ENCODE peak calls at places on chromosomes 5 and 9, in four cellular contexts. One of them, this sample, is unnamed.

GRCh38 chr9:137339606-137340462 is 37.8 kb upstream of the NRARP start:
- DNase-seq in neuronal stem cell: no peak
- DNase-seq in H9: no peak
- DNase-seq in IMR-90: peak; percentile 34
- DNase-seq in this sample: no peak

GRCh38 chr5:125065736-125066135 is 319.3 kb upstream of the ZNF608 start:
- DNase-seq in H9: no peak
- DNase-seq in IMR-90: no peak
- DNase-seq in neuronal stem cell: no peak
- DNase-seq in this sample: no peak

GRCh38 chr5:102450313-102450990 is 48.3 kb downstream of the SLCO6A1 start:
- DNase-seq in IMR-90: no peak
- DNase-seq in H9: peak; percentile 53
- DNase-seq in neuronal stem cell: no peak
- DNase-seq in this sample: peak; percentile 4

GRCh38 chr5:41809128-41809527 is 61.1 kb downstream of the OXCT1 start:
- DNase-seq in H9: no peak
- DNase-seq in neuronal stem cell: no peak
- DNase-seq in IMR-90: no peak
- DNase-seq in this sample: peak; percentile 12

GRCh38 chr5:131634666-131634995 is 398 bp downstream of the RAPGEF6 start:
- DNase-seq in H9: peak; percentile 87
- DNase-seq in neuronal stem cell: peak; percentile 67
- DNase-seq in IMR-90: peak; percentile 46
- DNase-seq in this sample: peak; percentile 77

GRCh38 chr9:89564257-89564878 is 40.4 kb upstream of the GADD45G start:
- DNase-seq in neuronal stem cell: peak; percentile 5
- DNase-seq in IMR-90: no peak
- DNase-seq in H9: peak; percentile 86
- DNase-seq in this sample: no peak

GRCh38 chr5:1003296-1003937 is 5.2 kb upstream of the NKD2 start:
- DNase-seq in IMR-90: no peak
- DNase-seq in neuronal stem cell: no peak
- DNase-seq in H9: no peak
- DNase-seq in this sample: no peak

GRCh38 chr5:174436805-174437204 is 287.6 kb upstream of the MSX2 start:
- DNase-seq in IMR-90: no peak
- DNase-seq in H9: no peak
- DNase-seq in neuronal stem cell: no peak
- DNase-seq in this sample: no peak

GRCh38 chr5:159385529-159385928 is 55.2 kb upstream of the IL12B start:
- DNase-seq in IMR-90: no peak
- DNase-seq in H9: no peak
- DNase-seq in neuronal stem cell: no peak
- DNase-seq in this sample: no peak

GRCh38 chr5:16922430-16922829 is 13.7 kb downstream of the MYO10 start:
- DNase-seq in neuronal stem cell: no peak
- DNase-seq in IMR-90: no peak
- DNase-seq in H9: no peak
- DNase-seq in this sample: no peak

GRCh38 chr5:61969347-61969746 is 336.7 kb upstream of the KIF2A start:
- DNase-seq in IMR-90: no peak
- DNase-seq in H9: no peak
- DNase-seq in neuronal stem cell: no peak
- DNase-seq in this sample: peak; percentile 20

DNA sequence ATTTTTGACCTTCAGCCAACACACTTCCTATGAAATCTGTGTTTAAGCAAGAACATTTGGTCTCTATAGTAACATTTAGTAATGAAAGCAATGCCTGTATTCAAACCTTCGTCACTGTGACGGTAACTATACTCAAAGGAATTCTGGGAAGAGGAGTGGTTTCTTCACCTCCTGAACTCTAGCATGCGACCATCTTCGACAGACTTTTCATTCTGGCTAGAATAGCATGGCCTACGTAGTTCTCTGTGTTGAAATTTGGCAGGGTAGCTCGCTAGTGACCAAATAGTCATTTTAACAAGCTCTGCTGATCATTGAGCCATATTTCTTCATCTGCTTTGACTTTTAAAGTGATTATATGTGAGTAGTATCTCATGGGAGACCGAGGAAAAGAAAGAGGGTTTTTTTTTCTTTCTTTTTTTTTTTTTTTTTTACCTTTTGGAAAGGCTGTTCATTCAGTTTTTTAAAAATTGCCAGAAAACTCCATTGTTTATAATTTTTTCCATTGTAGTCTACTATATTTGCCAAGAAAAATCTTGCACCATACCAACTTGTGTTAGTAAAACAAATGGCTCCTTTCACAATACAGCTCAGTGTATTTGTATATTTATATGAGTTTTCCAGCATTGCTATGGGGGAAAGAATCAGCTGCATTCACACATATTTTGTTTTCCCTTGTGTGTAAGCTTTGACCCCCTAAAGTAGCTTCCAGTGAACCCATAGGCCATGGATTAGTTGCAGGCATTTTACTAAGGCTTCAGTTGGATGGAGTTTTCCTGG is 166.8 kb downstream of the NNT start:
- DNase-seq in H9: no peak
- DNase-seq in neuronal stem cell: no peak
- DNase-seq in IMR-90: peak; percentile 91
- DNase-seq in this sample: peak; percentile 46
- H2AFZ ChIP-seq in H9: no peak overlapping the region
- H2AFZ ChIP-seq in neuronal stem cell: peak overlapping the region; percentile 13
- H2AFZ ChIP-seq in IMR-90: peak overlapping the region; percentile 39
- H2AFZ ChIP-seq in this sample: no peak overlapping the region

GRCh38 chr9:87212563-87213154 is 265.4 kb upstream of the GAS1 start:
- DNase-seq in IMR-90: peak; percentile 39
- DNase-seq in H9: peak; percentile 36
- DNase-seq in neuronal stem cell: no peak
- DNase-seq in this sample: peak; percentile 24
- H3K4ac ChIP-seq in IMR-90: no peak overlapping the region
- H3K4ac ChIP-seq in H9: no peak overlapping the region
- H3K4ac ChIP-seq in neuronal stem cell: no peak overlapping the region
- H3K4ac ChIP-seq in this sample: no peak overlapping the region

GRCh38 chr5:180598316-180598701 is 7.0 kb upstream of the SCGB3A1 start:
- DNase-seq in neuronal stem cell: no peak
- DNase-seq in IMR-90: no peak
- DNase-seq in H9: peak; percentile 26
- DNase-seq in this sample: no peak

GRCh38 chr5:180599981-180600553 is 8.8 kb upstream of the SCGB3A1 start:
- DNase-seq in neuronal stem cell: no peak
- DNase-seq in H9: peak; percentile 25
- DNase-seq in IMR-90: no peak
- DNase-seq in this sample: no peak

GRCh38 chr5:180600554-180601041 is 9.3 kb upstream of the SCGB3A1 start:
- DNase-seq in IMR-90: no peak
- DNase-seq in H9: peak; percentile 27
- DNase-seq in neuronal stem cell: no peak
- DNase-seq in this sample: no peak

GRCh38 chr5:180598797-180599589 is 7.7 kb upstream of the SCGB3A1 start:
- DNase-seq in neuronal stem cell: no peak
- DNase-seq in IMR-90: no peak
- DNase-seq in H9: no peak
- DNase-seq in this sample: no peak

GRCh38 chr5:180599590-180599914 is 8.3 kb upstream of the SCGB3A1 start:
- DNase-seq in neuronal stem cell: no peak
- DNase-seq in IMR-90: no peak
- DNase-seq in H9: no peak
- DNase-seq in this sample: no peak
- H3K4me2 ChIP-seq in neuronal stem cell: no peak overlapping the region
- H3K4me2 ChIP-seq in IMR-90: no peak overlapping the region
- H3K4me2 ChIP-seq in H9: no peak overlapping the region
- H3K4me2 ChIP-seq in this sample: no peak overlapping the region

DNA sequence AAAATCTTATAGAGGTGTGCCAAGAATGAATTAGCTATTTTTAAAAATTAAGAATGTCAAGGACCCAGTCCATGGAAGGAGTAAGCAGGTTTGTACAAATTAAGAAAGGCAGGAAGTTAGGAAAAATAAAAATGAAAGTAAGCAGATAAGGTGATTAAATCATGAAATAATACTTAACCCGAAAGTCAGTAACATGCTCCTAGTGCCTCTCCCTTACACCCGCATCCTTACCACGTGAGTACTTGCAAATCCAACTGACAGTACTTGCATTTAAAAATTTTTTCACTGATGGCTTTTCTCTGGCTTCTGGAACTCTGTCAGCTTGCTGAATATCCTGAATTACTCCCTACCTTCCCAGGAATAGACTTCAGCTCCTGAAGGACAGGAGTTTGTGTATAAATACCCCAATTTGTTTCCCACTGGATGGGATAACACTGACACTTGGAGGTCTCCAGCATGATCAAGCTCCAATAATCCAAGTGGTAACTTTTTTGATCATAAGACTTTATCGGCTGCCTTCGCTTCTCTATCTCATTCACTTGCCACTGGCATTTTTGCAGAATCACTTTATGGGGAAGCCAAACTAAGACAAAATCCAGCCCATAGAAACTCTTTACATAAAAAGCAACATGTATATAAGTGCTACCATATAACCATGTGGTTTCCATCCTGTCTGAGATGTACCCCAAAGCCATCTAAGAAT is 41.6 kb upstream of the RICTOR start:
- DNase-seq in neuronal stem cell: no peak
- DNase-seq in IMR-90: no peak
- DNase-seq in H9: no peak
- DNase-seq in this sample: no peak
- H2AFZ ChIP-seq in neuronal stem cell: no peak overlapping the region
- H2AFZ ChIP-seq in IMR-90: no peak overlapping the region
- H2AFZ ChIP-seq in H9: no peak overlapping the region
- H2AFZ ChIP-seq in this sample: no peak overlapping the region

DNA sequence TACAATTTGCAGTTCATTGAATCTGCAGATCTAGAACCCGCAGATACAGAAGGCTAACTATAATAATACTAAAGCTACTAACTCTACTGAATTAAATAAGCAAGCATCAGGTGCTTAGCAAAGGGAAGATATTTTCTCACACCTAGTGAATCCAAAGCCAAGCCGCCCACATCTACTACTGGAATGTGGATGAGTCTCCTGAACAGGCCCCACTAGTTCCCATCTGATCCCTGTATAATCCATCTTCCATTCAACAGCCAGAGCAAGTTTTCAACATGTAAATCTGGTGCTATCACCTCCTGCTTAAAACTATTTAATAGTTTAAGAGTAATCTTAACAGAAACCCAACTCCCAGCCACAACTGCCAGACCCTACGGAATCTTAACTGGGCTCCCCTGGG is 18.9 kb downstream of the ARL15 start:
- DNase-seq in IMR-90: no peak
- DNase-seq in neuronal stem cell: no peak
- DNase-seq in H9: no peak
- DNase-seq in this sample: no peak
- H3K4ac ChIP-seq in IMR-90: no peak overlapping the region
- H3K4ac ChIP-seq in neuronal stem cell: no peak overlapping the region
- H3K4ac ChIP-seq in H9: no peak overlapping the region
- H3K4ac ChIP-seq in this sample: no peak overlapping the region

GRCh38 chr9:126461029-126461428 is 134.4 kb downstream of the MVB12B start:
- DNase-seq in IMR-90: no peak
- DNase-seq in neuronal stem cell: no peak
- DNase-seq in H9: peak; percentile 30
- DNase-seq in this sample: no peak

GRCh38 chr9:126459965-126460843 is 133.6 kb downstream of the MVB12B start:
- DNase-seq in neuronal stem cell: no peak
- DNase-seq in IMR-90: peak; percentile 13
- DNase-seq in H9: peak; percentile 15
- DNase-seq in this sample: no peak

GRCh38 chr9:126461608-126462007 is 135.0 kb downstream of the MVB12B start:
- DNase-seq in neuronal stem cell: no peak
- DNase-seq in IMR-90: no peak
- DNase-seq in H9: peak; percentile 4
- DNase-seq in this sample: no peak

GRCh38 chr9:126459126-126459525 is 132.5 kb downstream of the MVB12B start:
- DNase-seq in IMR-90: no peak
- DNase-seq in neuronal stem cell: no peak
- DNase-seq in H9: no peak
- DNase-seq in this sample: no peak

GRCh38 chr9:126459546-126459945 is 132.9 kb downstream of the MVB12B start:
- DNase-seq in IMR-90: no peak
- DNase-seq in H9: peak; percentile 18
- DNase-seq in neuronal stem cell: no peak
- DNase-seq in this sample: no peak
- H3K4me2 ChIP-seq in IMR-90: no peak overlapping the region
- H3K4me2 ChIP-seq in H9: no peak overlapping the region
- H3K4me2 ChIP-seq in neuronal stem cell: no peak overlapping the region
- H3K4me2 ChIP-seq in this sample: no peak overlapping the region

GRCh38 chr5:72109051-72109411 is 1.8 kb downstream of the MAP1B start:
- DNase-seq in H9: no peak
- DNase-seq in IMR-90: no peak
- DNase-seq in neuronal stem cell: no peak
- DNase-seq in this sample: no peak

GRCh38 chr5:72109625-72110024 is 2.4 kb downstream of the MAP1B start:
- DNase-seq in neuronal stem cell: no peak
- DNase-seq in IMR-90: no peak
- DNase-seq in H9: no peak
- DNase-seq in this sample: peak; percentile 27

GRCh38 chr5:72108200-72109050 is 1.1 kb downstream of the MAP1B start:
- DNase-seq in neuronal stem cell: peak; percentile 82
- DNase-seq in H9: peak; percentile 82
- DNase-seq in IMR-90: peak; percentile 67
- DNase-seq in this sample: peak; percentile 79

GRCh38 chr5:72106922-72107873 is at the start of gene MAP1B:
- DNase-seq in neuronal stem cell: peak; percentile 94
- DNase-seq in H9: peak; percentile 97
- DNase-seq in IMR-90: peak; percentile 73
- DNase-seq in this sample: peak; percentile 73

DNA sequence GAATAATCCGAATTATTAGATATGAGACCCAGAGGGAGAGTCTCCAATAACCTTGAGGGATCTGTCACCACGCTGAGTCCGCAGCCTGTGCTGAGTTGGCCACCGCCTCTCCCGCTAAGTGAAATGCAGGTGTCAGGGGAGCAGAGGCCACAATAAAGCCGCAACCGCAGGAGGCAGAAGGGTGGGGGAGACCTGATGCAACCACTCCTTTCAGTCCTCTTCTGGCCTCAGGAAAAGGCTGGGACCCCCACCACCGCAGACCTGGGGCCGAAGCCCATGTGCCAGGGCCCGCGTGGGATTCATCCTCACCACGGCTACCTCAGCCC is 562 bp downstream of the MAP1B start:
- DNase-seq in IMR-90: no peak
- DNase-seq in neuronal stem cell: peak; percentile 55
- DNase-seq in H9: no peak
- DNase-seq in this sample: peak; percentile 54
- H2AFZ ChIP-seq in IMR-90: peak overlapping the region; percentile 95
- H2AFZ ChIP-seq in neuronal stem cell: no peak overlapping the region
- H2AFZ ChIP-seq in H9: no peak overlapping the region
- H2AFZ ChIP-seq in this sample: no peak overlapping the region

GRCh38 chr5:97171703-97172102 is 11.3 kb downstream of the RIOK2 start:
- DNase-seq in IMR-90: no peak
- DNase-seq in H9: no peak
- DNase-seq in neuronal stem cell: no peak
- DNase-seq in this sample: no peak
- H3K4ac ChIP-seq in IMR-90: no peak overlapping the region
- H3K4ac ChIP-seq in H9: no peak overlapping the region
- H3K4ac ChIP-seq in neuronal stem cell: no peak overlapping the region
- H3K4ac ChIP-seq in this sample: no peak overlapping the region